ENCODE peak calls at places on chromosomes 7 and 10, in eight cellular contexts. G is IMR-90; F is A549; H is AG10803; M is astrocyte of the spinal cord; E is brain microvascular endothelial cell; W is CD8-positive, alpha-beta T cell; L is dorsolateral prefrontal cortex. I is an unnamed sample.

GRCh38 chr7:69108041-69108440 is 490.2 kb upstream of the AUTS2 start:
- DNase-seq in L (no peak), E (no peak), F (no peak), H (no peak), G (no peak), M (no peak), W (no peak), I (no peak)

GRCh38 chr10:117370205-117370604 is 5.0 kb downstream of the PDZD8 start:
- DNase-seq in F (peak), W (no peak), M (peak), G (peak), E (no peak), H (peak), L (no peak), I (peak)

GRCh38 chr10:6052247-6053221 is 9.6 kb downstream of the IL2RA start:
- DNase-seq in W (peak), M (no peak), L (no peak), H (no peak), E (no peak), G (no peak), F (no peak), I (no peak)

GRCh38 chr10:60323171-60323570 is 66.5 kb downstream of the ANK3 start:
- DNase-seq in M (no peak), E (no peak), W (no peak), H (no peak), G (peak), F (no peak), L (no peak), I (no peak)

GRCh38 chr7:155694846-155695245 is 50.4 kb downstream of the RBM33 start:
- DNase-seq in H (no peak), F (no peak), W (no peak), M (peak), L (no peak), G (peak), E (peak), I (peak)

GRCh38 chr7:44065431-44066110 is at the start of gene PGAM2:
- DNase-seq in E (no peak), L (peak), G (no peak), H (no peak), F (no peak), M (no peak), W (no peak), I (no peak)

GRCh38 chr7:107398161-107398560 is 71.7 kb upstream of the GPR22 start:
- DNase-seq in H (no peak), G (no peak), F (no peak), L (no peak), E (no peak), W (no peak), M (no peak), I (no peak)

GRCh38 chr7:32228601-32229000 is 158.4 kb upstream of the PDE1C start:
- DNase-seq in F (no peak), L (no peak), W (no peak), H (no peak), M (no peak), E (no peak), G (no peak), I (no peak)

GRCh38 chr10:35488228-35488627 is 116.9 kb upstream of the GJD4 start:
- DNase-seq in F (no peak), W (no peak), E (no peak), G (no peak), L (no peak), H (no peak), M (no peak), I (no peak)

GRCh38 chr10:84784749-84785148 is 456.4 kb downstream of the CCSER2 start:
- DNase-seq in M (no peak), L (no peak), E (no peak), G (no peak), W (no peak), F (no peak), H (no peak), I (no peak)

GRCh38 chr10:84789050-84789449 is 460.7 kb downstream of the CCSER2 start:
- DNase-seq in G (no peak), L (no peak), E (no peak), W (no peak), H (no peak), F (no peak), M (no peak), I (no peak)

GRCh38 chr10:84783909-84784308 is 455.5 kb downstream of the CCSER2 start:
- DNase-seq in W (no peak), F (no peak), H (no peak), E (no peak), M (no peak), L (no peak), G (no peak), I (no peak)

DNA sequence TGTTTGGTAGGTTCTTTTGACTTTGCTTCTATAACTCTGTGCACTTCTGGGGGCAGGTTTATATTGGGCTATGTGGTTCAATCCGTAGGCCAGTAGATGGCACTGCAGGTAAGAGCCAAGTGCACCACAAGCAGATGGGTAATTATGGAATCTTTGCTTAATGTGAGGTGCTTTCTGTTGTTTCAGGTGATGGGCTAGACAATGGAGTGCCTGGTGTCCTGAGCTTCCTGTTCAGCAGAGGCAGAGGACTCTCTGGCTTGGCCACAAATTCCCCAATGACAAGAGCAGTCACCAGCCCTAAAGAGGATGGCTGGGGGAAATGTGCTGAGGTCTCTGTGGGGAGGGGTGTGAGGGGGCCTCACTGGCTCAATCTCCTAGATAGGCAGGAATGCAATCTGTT is 455.0 kb downstream of the CCSER2 start:
- DNase-seq in G (no peak), W (no peak), F (peak), L (no peak), H (no peak), E (peak), M (peak), I (peak)
- TF ChIP-seq CTCF in G (peak), W (no peak), F (peak), L (peak), H (no peak), E (peak), M (peak), I (peak)

GRCh38 chr7:159028456-159029401 is 115.9 kb downstream of the VIPR2 start:
- DNase-seq in F (no peak), G (no peak), L (no peak), E (no peak), H (no peak), M (no peak), W (peak), I (no peak)

GRCh38 chr7:159025161-159025779 is 119.4 kb downstream of the VIPR2 start:
- DNase-seq in H (no peak), G (no peak), W (no peak), F (no peak), L (no peak), E (peak), M (peak), I (no peak)

GRCh38 chr7:159026271-159027047 is 118.2 kb downstream of the VIPR2 start:
- DNase-seq in M (peak), F (no peak), H (no peak), G (no peak), W (no peak), L (no peak), E (peak), I (no peak)

GRCh38 chr7:159027091-159027802 is 117.4 kb downstream of the VIPR2 start:
- DNase-seq in W (no peak), F (peak), G (no peak), H (no peak), M (no peak), E (no peak), L (no peak), I (no peak)

DNA sequence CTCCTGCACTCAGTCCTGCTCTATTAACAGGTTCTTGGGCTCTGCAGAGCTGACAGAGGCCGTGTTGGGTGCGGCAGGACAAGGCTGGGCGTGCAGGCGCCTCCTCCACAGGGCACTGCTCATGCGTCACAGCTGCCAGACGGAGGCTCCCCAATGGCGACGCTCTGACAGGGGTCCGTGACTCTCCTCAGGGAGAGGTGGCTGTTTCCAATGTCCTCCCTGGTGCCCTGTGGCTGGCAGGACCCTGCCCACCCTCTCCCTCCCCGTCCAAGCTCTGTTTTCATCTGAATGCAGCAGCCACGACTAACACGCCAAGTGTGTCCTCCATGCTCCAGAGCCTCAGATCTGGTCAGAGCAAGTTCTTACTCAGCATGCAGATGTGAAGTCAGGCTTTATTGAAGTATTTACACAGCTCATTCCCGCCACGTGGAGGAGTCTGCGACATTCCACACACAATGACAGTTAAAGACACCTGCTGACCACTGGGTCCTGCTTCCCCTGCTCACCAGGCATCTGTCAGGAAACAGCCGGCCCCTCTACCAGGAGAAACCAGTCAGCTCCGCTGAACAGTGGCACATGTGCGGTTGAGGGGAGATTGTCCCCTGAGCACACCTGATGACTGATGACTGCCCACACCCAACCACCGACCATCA is 116.7 kb downstream of the VIPR2 start:
- DNase-seq in L (no peak), H (no peak), M (no peak), F (no peak), W (peak), E (no peak), G (no peak), I (no peak)
- H3K4me3 ChIP-seq in L (no peak), H (no peak), M (no peak), F (no peak), W (no peak), E (no peak), G (no peak), I (no peak)

DNA sequence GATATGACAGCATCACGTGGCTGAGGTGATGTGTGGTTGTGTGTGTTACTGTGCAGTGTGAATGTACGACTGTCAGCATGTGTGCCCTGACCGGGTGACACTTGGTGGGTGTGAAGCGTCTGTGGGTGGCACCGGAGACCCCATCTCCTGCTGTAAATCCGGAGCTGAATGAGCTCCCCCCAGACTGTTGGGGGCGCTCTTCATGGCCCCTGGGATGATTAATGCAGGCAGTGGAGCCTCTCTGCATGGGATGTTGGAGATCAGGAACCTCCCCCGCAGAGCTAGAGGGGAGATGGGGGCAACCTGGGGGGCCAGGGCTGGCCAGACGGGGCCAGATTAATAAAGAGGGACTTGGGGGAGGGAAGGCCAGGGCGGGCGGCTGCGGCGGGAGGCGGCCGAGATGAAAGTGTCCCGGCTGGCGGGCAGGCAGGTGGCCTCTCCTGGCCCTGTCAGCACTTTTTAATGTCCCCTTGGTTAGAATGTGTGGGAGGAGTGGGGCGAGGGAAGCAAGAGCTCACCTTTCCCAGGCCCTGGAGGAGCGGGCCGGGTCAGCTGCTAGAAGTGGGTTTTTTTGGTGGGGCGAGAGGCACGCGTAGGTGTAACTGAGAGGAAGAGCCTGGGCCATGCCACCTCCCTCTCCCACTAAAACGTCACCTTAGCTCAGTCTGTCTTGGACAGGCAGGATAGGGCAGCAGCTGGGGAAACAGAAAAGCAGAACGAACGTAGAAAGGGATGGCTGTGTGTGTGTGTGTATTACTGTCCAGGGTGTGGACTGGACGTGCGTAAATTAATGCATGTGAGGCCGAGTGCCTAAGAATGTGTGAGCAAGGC is 34.2 kb downstream of the HIF1AN start:
- DNase-seq in E (no peak), L (no peak), F (no peak), G (no peak), H (no peak), M (no peak), W (no peak), I (no peak)
- TF ChIP-seq CTCF in E (peak), L (no peak), F (no peak), G (no peak), H (no peak), M (peak), W (no peak), I (no peak)

DNA sequence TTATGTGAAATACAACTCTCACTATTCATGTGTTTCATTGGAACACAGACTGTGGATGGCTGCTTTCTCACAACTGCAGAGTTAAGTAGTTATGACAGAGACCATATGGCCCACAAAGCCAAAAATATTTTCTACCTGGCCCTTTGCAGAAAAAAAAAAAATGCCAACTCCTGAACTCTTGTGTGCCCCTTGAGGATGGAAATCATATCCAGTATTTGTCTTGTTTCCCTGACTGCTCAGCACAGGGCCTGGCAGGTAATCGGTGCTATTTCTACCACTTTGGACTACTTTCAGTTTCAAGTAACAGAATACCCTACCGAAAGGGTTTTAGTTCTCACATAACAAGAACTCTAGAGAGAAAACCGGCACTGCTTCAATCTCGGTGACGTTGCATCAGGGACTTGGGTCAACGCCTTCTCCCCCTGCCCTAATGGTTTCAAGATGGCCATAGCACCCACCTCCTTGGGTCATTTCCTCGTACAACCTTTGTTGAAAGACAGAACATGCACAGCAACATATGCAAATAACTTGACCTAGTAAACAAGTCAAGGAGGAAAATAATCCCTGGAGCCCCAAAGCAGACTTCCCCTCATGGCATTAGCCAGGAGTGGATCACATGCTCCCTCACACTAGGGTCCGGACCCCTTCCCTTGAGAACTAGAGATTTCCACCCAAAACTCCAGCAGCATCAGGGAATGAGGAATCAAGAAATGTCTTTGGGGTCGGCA is 11.8 kb upstream of the GPNMB start:
- DNase-seq in F (no peak), W (no peak), E (no peak), G (no peak), L (no peak), H (no peak), M (no peak), I (no peak)
- H3K4me3 ChIP-seq in F (no peak), W (no peak), E (no peak), G (no peak), L (no peak), H (no peak), M (no peak), I (no peak)

GRCh38 chr10:131082201-131082850 is 229.2 kb downstream of the TCERG1L start:
- DNase-seq in F (no peak), E (no peak), H (no peak), M (no peak), W (no peak), L (no peak), G (no peak), I (no peak)

GRCh38 chr10:131082991-131083465 is 228.5 kb downstream of the TCERG1L start:
- DNase-seq in H (no peak), G (no peak), W (no peak), M (no peak), L (no peak), F (no peak), E (no peak), I (no peak)

GRCh38 chr10:131080571-131080970 is 230.9 kb downstream of the TCERG1L start:
- DNase-seq in W (no peak), L (no peak), E (no peak), M (no peak), G (no peak), H (no peak), F (no peak), I (no peak)

GRCh38 chr10:131081786-131082185 is 229.7 kb downstream of the TCERG1L start:
- DNase-seq in F (no peak), E (no peak), G (no peak), M (no peak), L (no peak), W (no peak), H (no peak), I (no peak)

GRCh38 chr10:131081386-131081785 is 230.1 kb downstream of the TCERG1L start:
- DNase-seq in H (no peak), L (no peak), E (no peak), F (no peak), G (no peak), M (no peak), W (no peak), I (no peak)
- TF ChIP-seq CTCF in H (no peak), L (no peak), E (no peak), F (no peak), G (no peak), M (no peak), W (no peak), I (no peak)

I was measured in fibroblast of pulmonary artery.